ENCODE peak calls at places on chromosomes 12 and 14, in five cellular contexts. Y is K562, U is SK-N-SH, H is GM12878, B is H1. N is an unnamed sample.

GRCh38 chr12:78863482-78864427 is 819 bp upstream of the SYT1 start:
- DNase-seq in Y (no peak), U (peak; percentile 75), H (no peak), B (peak; percentile 86), N (no peak)

GRCh38 chr14:38507299-38507698 is 251.4 kb upstream of the CLEC14A start:
- DNase-seq in Y (no peak), U (no peak), H (no peak), B (no peak), N (no peak)

GRCh38 chr12:12461923-12462315 is 100.7 kb downstream of the DUSP16 start:
- DNase-seq in Y (no peak), U (no peak), H (no peak), B (no peak), N (no peak)

GRCh38 chr12:13538136-13538535 is 341.6 kb downstream of the EMP1 start:
- DNase-seq in Y (no peak), U (no peak), H (no peak), B (no peak), N (no peak)

GRCh38 chr14:69519253-69519661 is 34.7 kb downstream of the PLEKHD1 start:
- DNase-seq in Y (no peak), U (no peak), H (no peak), B (no peak), N (no peak)

GRCh38 chr14:93879362-93879983 is 47.7 kb upstream of the FAM181A start:
- DNase-seq in Y (no peak), U (no peak), H (no peak), B (no peak), N (no peak)

GRCh38 chr12:115203661-115204060 is 519.7 kb upstream of the TBX3 start:
- DNase-seq in Y (no peak), U (no peak), H (no peak), B (no peak), N (no peak)

GRCh38 chr14:35332517-35333346 is 40.5 kb downstream of the PSMA6 start:
- DNase-seq in Y (peak; percentile 8), U (peak; percentile 22), H (no peak), B (peak; percentile 45), N (no peak)

GRCh38 chr12:18068355-18068754 is 21.6 kb downstream of the RERGL start:
- DNase-seq in Y (no peak), U (no peak), H (no peak), B (no peak), N (no peak)

GRCh38 chr12:43222796-43223195 is 329.2 kb downstream of the ADAMTS20 start:
- DNase-seq in Y (no peak), U (no peak), H (no peak), B (no peak), N (no peak)

GRCh38 chr14:68947802-68948201 is 31.3 kb downstream of the ACTN1 start:
- DNase-seq in Y (no peak), U (no peak), H (no peak), B (no peak), N (no peak)

GRCh38 chr14:92577321-92577742 is 63.8 kb downstream of the RIN3 start:
- DNase-seq in Y (no peak), U (no peak), H (peak; percentile 89), B (no peak), N (no peak)

GRCh38 chr12:6839482-6840201 is 1.1 kb upstream of the GNB3 start:
- DNase-seq in Y (no peak), U (no peak), H (no peak), B (no peak), N (no peak)

GRCh38 chr14:94681300-94682060 is 69.3 kb downstream of the SERPINA3 start:
- DNase-seq in Y (peak; percentile 47), U (peak; percentile 59), H (no peak), B (no peak), N (peak; percentile 78)

GRCh38 chr14:75134644-75135043 is 7.8 kb upstream of the NEK9 start:
- DNase-seq in Y (no peak), U (no peak), H (no peak), B (no peak), N (no peak)

GRCh38 chr14:101588990-101589389 is 27.7 kb downstream of the DIO3 start:
- DNase-seq in Y (no peak), U (peak; percentile 82), H (no peak), B (no peak), N (peak; percentile 60)

GRCh38 chr14:38053684-38054083 is 154.0 kb upstream of the SSTR1 start:
- DNase-seq in Y (no peak), U (no peak), H (no peak), B (no peak), N (no peak)

GRCh38 chr12:67442896-67443295 is 173.7 kb downstream of the CAND1 start:
- DNase-seq in Y (no peak), U (no peak), H (no peak), B (no peak), N (no peak)

GRCh38 chr12:58583541-58583940 is 336.8 kb downstream of the LRIG3 start:
- DNase-seq in Y (no peak), U (no peak), H (no peak), B (no peak), N (no peak)

GRCh38 chr12:106369624-106370346 is 12.2 kb downstream of the POLR3B start:
- DNase-seq in Y (no peak), U (no peak), H (no peak), B (no peak), N (no peak)

GRCh38 chr14:31962920-31963319 is 114.2 kb upstream of the ARHGAP5 start:
- DNase-seq in Y (no peak), U (no peak), H (no peak), B (no peak), N (no peak)

GRCh38 chr14:105059917-105060565 is 5.2 kb downstream of the GPR132 start:
- DNase-seq in Y (no peak), U (no peak), H (no peak), B (no peak), N (no peak)

GRCh38 chr12:124039276-124039675 is 66.3 kb downstream of the ZNF664 start:
- DNase-seq in Y (no peak), U (no peak), H (no peak), B (no peak), N (no peak)

GRCh38 chr12:4505381-4505986 is 33.2 kb upstream of the RAD51AP1 start:
- DNase-seq in Y (no peak), U (no peak), H (no peak), B (no peak), N (no peak)

GRCh38 chr12:14482886-14483285 is 84.8 kb downstream of the PLBD1 start:
- DNase-seq in Y (no peak), U (no peak), H (no peak), B (no peak), N (no peak)

GRCh38 chr12:111330800-111331752 is 37.8 kb downstream of the PHETA1 start:
- DNase-seq in Y (peak; percentile 44), U (no peak), H (no peak), B (no peak), N (peak; percentile 59)

GRCh38 chr12:103829092-103829491 is 11.9 kb downstream of the NT5DC3 start:
- DNase-seq in Y (no peak), U (no peak), H (no peak), B (no peak), N (no peak)

GRCh38 chr14:71539660-71540285 is 392.5 kb upstream of the RGS6 start:
- DNase-seq in Y (no peak), U (peak; percentile 42), H (no peak), B (no peak), N (no peak)
- TF ChIP-seq USF2 in Y (no peak), U (no peak), H (no peak), B (no peak), N (no peak)

DNA sequence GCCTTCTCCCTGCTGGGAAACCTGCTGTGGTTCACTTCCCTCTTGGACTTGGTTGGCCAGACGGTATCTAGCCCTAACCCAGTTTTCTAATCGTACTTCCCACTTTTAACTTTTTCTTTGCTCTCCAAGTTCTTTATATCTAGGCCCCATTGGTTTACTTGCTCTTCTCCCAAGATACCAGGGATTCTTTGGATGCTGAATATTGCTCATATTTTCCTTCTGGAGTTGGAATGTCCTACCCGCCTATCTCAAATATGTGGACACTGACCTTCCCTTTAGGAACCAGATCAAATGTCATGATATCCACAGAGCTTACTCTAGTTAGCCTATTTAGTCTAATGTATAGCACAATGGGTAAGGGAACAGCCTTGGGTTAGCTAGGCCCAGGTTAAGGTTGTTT is 228.6 kb downstream of the DACT1 start:
- DNase-seq in Y (no peak), U (no peak), H (no peak), B (no peak), N (no peak)
- TF ChIP-seq YY1 in Y (no peak), U (no peak), H (no peak), B (no peak), N (no peak)

DNA sequence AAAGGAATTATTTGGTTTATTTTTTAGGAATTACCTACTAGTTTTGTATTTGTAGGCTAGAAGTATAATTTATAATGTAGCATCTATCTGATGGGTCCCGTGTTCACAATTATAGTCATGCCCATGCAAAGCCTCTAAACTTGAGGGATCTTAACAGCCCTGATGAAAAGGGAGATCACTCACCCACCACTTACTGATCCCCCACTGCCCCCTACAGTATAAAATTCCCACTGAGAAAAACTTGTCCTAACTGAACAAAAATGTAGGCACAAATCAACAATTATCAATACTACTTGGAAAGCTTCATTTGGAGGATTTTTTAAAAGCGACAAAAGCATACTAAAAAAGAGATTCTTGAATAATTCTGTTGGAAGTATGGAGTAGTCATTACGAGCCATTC is 21.0 kb downstream of the WIF1 start:
- DNase-seq in Y (no peak), U (no peak), H (no peak), B (no peak), N (peak; percentile 10)
- TF ChIP-seq USF2 in Y (no peak), U (no peak), H (no peak), B (no peak), N (no peak)

GRCh38 chr14:73935666-73936065 is 14.2 kb downstream of the FAM161B start:
- DNase-seq in Y (peak; percentile 26), U (peak; percentile 51), H (no peak), B (no peak), N (no peak)
- TF ChIP-seq YY1 in Y (no peak), U (no peak), H (no peak), B (no peak), N (no peak)

DNA sequence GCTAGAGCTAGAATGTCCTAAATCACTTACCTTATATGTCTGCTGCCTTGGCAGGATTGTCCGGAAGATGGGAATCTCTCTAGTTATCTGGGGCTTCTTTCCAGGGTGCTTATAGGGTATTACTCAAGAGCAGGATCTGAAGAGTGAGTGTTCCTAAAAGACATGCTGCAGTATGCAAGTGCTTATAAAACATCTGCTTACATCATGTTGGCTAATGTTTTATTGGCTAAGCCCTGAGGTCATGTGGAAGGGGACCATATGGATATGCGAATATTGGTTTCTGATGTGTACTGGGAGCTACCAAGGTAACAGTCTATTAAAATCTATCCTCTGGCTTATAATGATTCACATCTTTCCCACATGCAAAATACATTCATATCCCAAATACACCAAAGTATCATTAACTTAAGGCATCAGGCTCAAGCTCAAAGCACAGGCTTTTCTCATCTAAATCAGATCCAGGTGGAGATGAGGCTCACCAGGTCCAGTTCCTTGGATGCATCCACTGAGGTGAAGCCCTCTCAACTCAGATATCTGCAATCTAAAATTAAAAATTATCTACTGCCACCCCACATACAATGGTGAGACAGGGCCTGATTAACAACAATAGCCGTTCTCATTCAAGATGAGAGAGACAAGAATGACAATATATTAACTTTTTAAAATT is 29.8 kb downstream of the LRRIQ1 start:
- DNase-seq in Y (no peak), U (peak; percentile 7), H (no peak), B (no peak), N (no peak)
- TF ChIP-seq USF2 in Y (no peak), U (no peak), H (no peak), B (no peak), N (no peak)

GRCh38 chr12:24228980-24229730 is 279.7 kb upstream of the SOX5 start:
- DNase-seq in Y (no peak), U (no peak), H (no peak), B (no peak), N (no peak)
- TF ChIP-seq YY1 in Y (no peak), U (no peak), H (no peak), B (no peak), N (no peak)

N was measured in HepG2.